ENCODE peak calls at places on chromosomes 12 and 14, in four cellular contexts. P, A, W and K are unnamed samples.

GRCh38 chr12:75481013-75481705 is 604 bp downstream of the GLIPR1 start:
- DNase-seq in P (no peak), A (no peak), W (no peak), K (no peak)

GRCh38 chr14:31113794-31114193 is 87.6 kb upstream of the STRN3 start:
- DNase-seq in P (no peak), A (no peak), W (no peak), K (no peak)

GRCh38 chr12:68971404-68971803 is 38.4 kb upstream of the CPM start:
- DNase-seq in P (no peak), A (no peak), W (no peak), K (peak)

GRCh38 chr12:103680591-103681065 is 93.6 kb downstream of the STAB2 start:
- DNase-seq in P (peak), A (no peak), W (no peak), K (no peak)

GRCh38 chr14:68843471-68844209 is 50.8 kb upstream of the ZFP36L1 start:
- DNase-seq in P (peak), A (no peak), W (no peak), K (peak)

GRCh38 chr12:80321653-80322052 is 122.4 kb upstream of the PTPRQ start:
- DNase-seq in P (no peak), A (no peak), W (peak), K (peak)

GRCh38 chr12:112844814-112845565 is 53.4 kb downstream of the RPH3A start:
- DNase-seq in P (no peak), A (no peak), W (no peak), K (no peak)

GRCh38 chr14:81169711-81170103 is 51.1 kb downstream of the GTF2A1 start:
- DNase-seq in P (no peak), A (no peak), W (no peak), K (no peak)

GRCh38 chr12:55716582-55717396 is 943 bp downstream of the BLOC1S1 start:
- DNase-seq in P (no peak), A (no peak), W (no peak), K (no peak)

GRCh38 chr14:61470261-61470953 is 149.0 kb downstream of the PRKCH start:
- DNase-seq in P (no peak), A (no peak), W (no peak), K (peak)

GRCh38 chr12:12202747-12203146 is 64.1 kb downstream of the LRP6 start:
- DNase-seq in P (no peak), A (no peak), W (no peak), K (no peak)

GRCh38 chr14:25381498-25381897 is 331.6 kb upstream of the STXBP6 start:
- DNase-seq in P (no peak), A (no peak), W (peak), K (no peak)

GRCh38 chr14:68355415-68355814 is 437.5 kb downstream of the ZFP36L1 start:
- DNase-seq in P (no peak), A (no peak), W (no peak), K (no peak)

GRCh38 chr14:65631040-65631439 is 218.5 kb downstream of the FUT8 start:
- DNase-seq in P (no peak), A (peak), W (no peak), K (no peak)

GRCh38 chr14:99899578-99900178 is 106.5 kb downstream of the EML1 start:
- DNase-seq in P (no peak), A (no peak), W (no peak), K (peak)

GRCh38 chr12:59886131-59886751 is 290.4 kb downstream of the SLC16A7 start:
- DNase-seq in P (no peak), A (no peak), W (no peak), K (no peak)

GRCh38 chr12:24562761-24563392 is 386.0 kb downstream of the BCAT1 start:
- DNase-seq in P (no peak), A (no peak), W (no peak), K (peak)

GRCh38 chr14:77559381-77559780 is 57.1 kb downstream of the SPTLC2 start:
- DNase-seq in P (no peak), A (no peak), W (no peak), K (no peak)

GRCh38 chr12:115660211-115660805 is 617.2 kb downstream of the MED13L start:
- DNase-seq in P (no peak), A (no peak), W (no peak), K (no peak)

GRCh38 chr14:73714656-73715081 is 485 bp upstream of the PNMA1 start:
- DNase-seq in P (no peak), A (no peak), W (no peak), K (no peak)

GRCh38 chr14:65745396-65746190 is 333.1 kb downstream of the FUT8 start:
- DNase-seq in P (no peak), A (no peak), W (peak), K (no peak)

GRCh38 chr12:94545937-94546771 is 86.5 kb upstream of the CEP83 start:
- DNase-seq in P (peak), A (peak), W (peak), K (peak)

GRCh38 chr14:95314609-95315008 is 5.1 kb downstream of the CLMN start:
- DNase-seq in P (no peak), A (peak), W (no peak), K (peak)

GRCh38 chr12:132488127-132489077 is 1.5 kb upstream of the FBRSL1 start:
- DNase-seq in P (no peak), A (no peak), W (no peak), K (no peak)

GRCh38 chr12:98418357-98419075 is 96.9 kb upstream of the TMPO start:
- DNase-seq in P (peak), A (no peak), W (no peak), K (peak)

GRCh38 chr14:93655078-93655750 is 133.1 kb downstream of the PRIMA1 start:
- DNase-seq in P (peak), A (peak), W (peak), K (peak)
- TF ChIP-seq SMC3 in P (no peak), A (peak), W (peak), K (peak)

GRCh38 chr12:53005215-53005985 is 856 bp upstream of the EIF4B start:
- DNase-seq in P (no peak), A (no peak), W (no peak), K (no peak)
- TF ChIP-seq HDAC2 in P (no peak), A (no peak), W (no peak), K (no peak)

GRCh38 chr12:67802723-67803122 is 154.2 kb downstream of the DYRK2 start:
- DNase-seq in P (no peak), A (no peak), W (no peak), K (no peak)
- TF ChIP-seq SMC3 in P (no peak), A (no peak), W (no peak), K (no peak)

GRCh38 chr12:65121049-65121955 is at the start of gene WIF1:
- DNase-seq in P (no peak), A (no peak), W (no peak), K (peak)

GRCh38 chr12:65122661-65123060 is 1.6 kb upstream of the WIF1 start:
- DNase-seq in P (no peak), A (no peak), W (no peak), K (no peak)

GRCh38 chr12:65125247-65125646 is 4.1 kb upstream of the WIF1 start:
- DNase-seq in P (no peak), A (no peak), W (no peak), K (no peak)

GRCh38 chr12:65121956-65122469 is 908 bp upstream of the WIF1 start:
- DNase-seq in P (no peak), A (no peak), W (no peak), K (no peak)

GRCh38 chr12:65123435-65124063 is 2.4 kb upstream of the WIF1 start:
- DNase-seq in P (no peak), A (peak), W (peak), K (no peak)
- TF ChIP-seq HDAC2 in P (no peak), A (no peak), W (no peak), K (no peak)

GRCh38 chr14:37232907-37233481 is 35.3 kb downstream of the MIPOL1 start:
- DNase-seq in P (peak), A (no peak), W (peak), K (peak)
- TF ChIP-seq SMC3 in P (no peak), A (no peak), W (peak), K (peak)

GRCh38 chr12:7557227-7557626 is 53.6 kb upstream of the CD163 start:
- DNase-seq in P (no peak), A (no peak), W (no peak), K (no peak)
- TF ChIP-seq HDAC2 in P (no peak), A (no peak), W (no peak), K (no peak)

DNA sequence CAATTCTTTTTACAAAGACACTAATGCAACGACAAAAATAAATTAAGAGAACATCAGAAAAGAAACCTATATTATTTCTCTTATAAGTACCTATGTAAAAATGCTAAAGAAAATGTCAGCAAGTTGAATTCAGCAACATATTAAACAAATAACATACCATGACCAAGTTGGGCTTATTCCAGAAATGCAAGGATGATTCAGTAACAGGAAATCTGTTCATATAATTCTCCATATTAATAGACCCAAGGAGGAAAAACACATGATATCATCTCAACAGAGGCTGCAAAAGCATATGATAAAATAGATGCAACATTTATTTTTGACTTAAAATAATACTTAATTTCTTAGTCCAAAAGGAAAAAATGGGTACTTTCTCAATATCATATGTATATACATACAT is 25.1 kb upstream of the GPHB5 start:
- DNase-seq in P (no peak), A (no peak), W (no peak), K (no peak)
- TF ChIP-seq SMC3 in P (no peak), A (no peak), W (no peak), K (no peak)

GRCh38 chr12:52220456-52220855 is 12.6 kb upstream of the KRT7 start:
- DNase-seq in P (no peak), A (no peak), W (no peak), K (no peak)
- TF ChIP-seq HDAC2 in P (no peak), A (no peak), W (no peak), K (no peak)